ENCODE peak calls at places on chromosomes 6 and 20, in seven cellular contexts. Q is brain microvascular endothelial cell; A is CD4-positive, alpha-beta memory T cell; X is trophoblast cell; H is fibroblast of pulmonary artery; I is cardiac fibroblast; T is prostate gland. U is an unnamed sample.

GRCh38 chr20:56605597-56605996 is 23.5 kb upstream of the TFAP2C start:
- DNase-seq in Q (no peak), X (no peak), H (no peak), I (no peak), A (no peak), T (no peak), U (no peak)

GRCh38 chr6:51432481-51432880 is 613.8 kb downstream of the TFAP2B start:
- DNase-seq in T (no peak), Q (no peak), A (no peak), I (no peak), H (no peak), X (no peak), U (no peak)

GRCh38 chr6:67646550-67646949 is 988.5 kb upstream of the ADGRB3 start:
- DNase-seq in T (no peak), X (no peak), A (no peak), Q (no peak), H (no peak), I (no peak), U (no peak)

GRCh38 chr6:11493979-11494378 is 43.6 kb upstream of the TMEM170B start:
- DNase-seq in Q (no peak), H (no peak), A (no peak), T (no peak), I (peak), X (no peak), U (no peak)

GRCh38 chr20:54086444-54087134 is 16.2 kb upstream of the BCAS1 start:
- DNase-seq in Q (peak), X (peak), T (peak), I (peak), H (peak), A (no peak), U (peak)

GRCh38 chr20:19757973-19758887 is at the start of gene RIN2:
- DNase-seq in I (peak), Q (peak), H (peak), A (no peak), X (peak), T (peak), U (no peak)

GRCh38 chr6:107488875-107489635 is 862 bp upstream of the SOBP start:
- DNase-seq in Q (no peak), A (peak), H (peak), T (peak), I (peak), X (peak), U (no peak)

GRCh38 chr6:56642366-56643261 is at the start of gene DST:
- DNase-seq in H (peak), X (peak), Q (peak), I (peak), A (no peak), T (peak), U (peak)

GRCh38 chr6:149895702-149896310 is 2.1 kb downstream of the RAET1E start:
- DNase-seq in Q (peak), A (peak), T (peak), H (peak), X (no peak), I (peak), U (no peak)

GRCh38 chr20:5928831-5929715 is 21.3 kb downstream of the TRMT6 start:
- DNase-seq in Q (no peak), T (no peak), A (no peak), H (no peak), X (no peak), I (peak), U (no peak)

GRCh38 chr6:32108094-32108627 is 977 bp downstream of the TNXB start:
- DNase-seq in I (peak), A (no peak), H (peak), Q (no peak), T (no peak), X (no peak), U (no peak)

GRCh38 chr6:32108727-32109113 is 418 bp downstream of the TNXB start:
- DNase-seq in Q (no peak), X (no peak), T (no peak), I (no peak), A (no peak), H (no peak), U (no peak)

GRCh38 chr6:32109765-32110160 is 625 bp upstream of the TNXB start:
- DNase-seq in H (no peak), Q (no peak), A (no peak), T (no peak), X (no peak), I (no peak), U (no peak)

GRCh38 chr6:32110632-32111031 is 1.5 kb upstream of the TNXB start:
- DNase-seq in Q (no peak), X (no peak), I (no peak), T (no peak), H (no peak), A (no peak), U (no peak)

DNA sequence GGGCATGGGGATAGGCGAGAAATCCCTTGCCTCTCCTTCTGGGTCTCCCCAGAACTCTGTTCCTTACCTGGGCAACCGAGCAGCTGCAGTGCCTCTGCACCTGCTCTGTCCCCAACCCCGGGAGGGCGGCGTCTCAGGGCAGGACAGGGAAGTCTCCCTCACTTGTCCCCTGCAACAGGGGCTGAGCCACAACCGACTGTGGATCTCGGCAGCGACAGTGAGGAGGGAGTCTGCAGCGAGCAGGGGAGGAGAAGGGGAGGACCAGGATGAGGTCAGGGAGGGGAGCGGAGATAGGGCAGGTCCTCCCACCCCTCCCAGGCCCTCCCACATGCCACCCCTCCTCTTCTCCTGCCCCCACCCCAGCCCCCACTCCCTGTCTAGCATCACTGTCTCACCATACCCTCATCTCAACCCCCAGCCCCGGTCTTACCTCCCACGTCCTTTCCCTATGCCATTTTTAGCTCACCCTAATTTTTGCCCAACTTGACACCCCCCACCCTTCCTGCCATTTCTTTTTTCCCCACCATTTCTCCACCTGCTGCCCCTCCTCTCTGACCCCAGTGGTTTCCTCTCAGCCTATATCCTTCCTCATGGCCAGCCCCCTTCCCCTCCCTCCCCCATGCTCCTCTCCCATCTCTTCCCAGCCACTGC is at the start of gene TNXB:
- DNase-seq in H (no peak), Q (no peak), A (no peak), I (no peak), T (no peak), X (no peak), U (no peak)
- H3K4me3 ChIP-seq in H (peak), Q (no peak), A (no peak), I (no peak), T (no peak), X (no peak), U (no peak)

GRCh38 chr6:30578051-30578450 is 6.8 kb downstream of the ABCF1 start:
- DNase-seq in A (no peak), Q (no peak), T (no peak), X (no peak), H (no peak), I (no peak), U (no peak)
- H3K4me3 ChIP-seq in A (no peak), Q (no peak), T (no peak), X (no peak), H (no peak), I (no peak), U (no peak)

GRCh38 chr6:119022796-119023195 is 55.7 kb downstream of the FAM184A start:
- DNase-seq in A (no peak), I (no peak), Q (no peak), H (no peak), X (no peak), T (no peak), U (no peak)

GRCh38 chr6:119024111-119024510 is 54.4 kb downstream of the FAM184A start:
- DNase-seq in Q (no peak), T (no peak), X (no peak), A (no peak), I (no peak), H (no peak), U (no peak)

GRCh38 chr6:119025793-119026192 is 52.7 kb downstream of the FAM184A start:
- DNase-seq in X (no peak), T (no peak), A (no peak), H (no peak), I (no peak), Q (no peak), U (no peak)

GRCh38 chr6:119026822-119027221 is 51.6 kb downstream of the FAM184A start:
- DNase-seq in Q (no peak), I (no peak), X (no peak), H (no peak), A (no peak), T (no peak), U (no peak)

DNA sequence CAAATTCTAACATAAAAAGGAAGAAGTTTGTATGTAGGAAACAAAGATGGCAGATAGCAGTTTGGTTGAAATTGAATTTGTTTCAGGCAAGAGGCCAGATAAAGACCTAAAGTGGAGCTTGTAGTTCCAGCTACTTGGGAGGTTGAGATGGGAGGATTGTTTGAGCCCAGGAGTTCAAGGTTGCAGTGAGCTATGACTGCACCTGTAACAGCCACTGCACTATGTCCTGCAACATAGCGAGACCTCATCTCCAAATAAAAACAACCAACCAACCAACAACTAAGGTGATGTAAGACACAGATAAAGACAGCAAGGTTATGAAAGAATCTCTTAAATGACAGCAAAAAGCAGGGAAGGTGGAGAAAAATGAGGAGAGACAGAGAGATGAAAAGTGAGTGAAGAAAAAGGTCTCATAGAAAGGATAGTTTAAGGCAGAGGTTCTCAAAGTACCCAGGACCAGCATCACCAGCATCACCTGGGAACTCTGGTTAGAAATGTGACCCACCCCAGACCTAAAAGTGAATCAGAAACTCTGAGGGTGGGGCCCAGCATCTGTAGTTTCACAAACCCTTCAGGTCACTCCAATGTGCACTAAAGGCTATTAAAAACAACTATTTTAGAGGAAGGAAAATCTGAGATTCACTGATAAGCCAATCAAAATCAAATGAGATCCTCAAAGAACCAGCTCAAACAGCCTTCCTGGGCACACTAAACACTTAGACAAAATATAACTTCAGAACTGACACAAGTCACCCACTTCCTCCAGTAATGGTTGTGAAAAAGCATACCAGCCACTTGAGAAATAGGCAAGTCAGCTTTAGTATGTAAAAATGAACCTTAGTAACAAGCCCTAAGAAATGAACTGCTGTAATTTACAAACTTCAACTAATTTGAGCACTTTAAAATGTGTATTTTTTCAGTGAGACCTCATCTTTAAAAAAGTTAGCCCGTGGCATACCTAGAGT is 57.6 kb downstream of the FAM184A start:
- DNase-seq in Q (no peak), H (no peak), A (no peak), X (peak), T (no peak), I (no peak), U (no peak)
- H3K4me3 ChIP-seq in Q (no peak), H (no peak), A (no peak), X (no peak), T (no peak), I (no peak), U (no peak)

DNA sequence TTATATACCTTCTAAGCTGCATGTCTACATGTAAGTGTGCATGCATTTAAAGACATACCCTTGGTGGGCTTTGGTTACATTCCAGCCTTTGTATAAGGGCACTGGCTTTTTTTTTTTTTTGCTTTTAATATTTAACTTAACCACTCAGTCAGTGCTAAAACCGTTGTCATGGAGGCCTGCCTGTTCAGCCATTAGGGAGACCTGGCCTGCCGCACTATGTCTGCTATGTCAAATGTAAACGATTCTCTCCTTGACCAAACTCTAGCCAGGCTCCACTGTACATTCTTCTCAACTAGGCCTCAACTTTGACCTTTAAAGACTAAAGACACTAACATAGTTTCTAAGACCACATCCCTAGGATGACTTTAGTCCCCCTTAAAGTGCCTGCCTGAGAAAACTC is 48.7 kb upstream of the BTN3A2 start:
- DNase-seq in H (no peak), Q (no peak), I (no peak), T (no peak), A (no peak), X (no peak), U (no peak)
- H3K4me3 ChIP-seq in H (no peak), Q (no peak), I (no peak), T (no peak), A (no peak), X (no peak), U (no peak)

GRCh38 chr6:154814063-154814462 is 80.8 kb downstream of the SCAF8 start:
- DNase-seq in Q (no peak), T (no peak), H (no peak), X (no peak), I (no peak), A (no peak), U (no peak)
- H3K4me3 ChIP-seq in Q (no peak), T (no peak), H (no peak), X (no peak), I (no peak), A (no peak), U (no peak)

GRCh38 chr6:27889275-27889627 is 22.9 kb downstream of the OR2B2 start:
- DNase-seq in I (peak), H (no peak), T (no peak), Q (no peak), X (no peak), A (no peak), U (no peak)

GRCh38 chr6:27888576-27888975 is 23.6 kb downstream of the OR2B2 start:
- DNase-seq in Q (no peak), I (no peak), T (no peak), A (no peak), H (no peak), X (no peak), U (no peak)

GRCh38 chr6:27890351-27891299 is 21.6 kb downstream of the OR2B2 start:
- DNase-seq in I (peak), T (peak), A (peak), Q (peak), H (peak), X (peak), U (peak)

GRCh38 chr6:27891300-27891913 is 20.8 kb downstream of the OR2B2 start:
- DNase-seq in H (no peak), A (no peak), Q (no peak), I (no peak), X (no peak), T (no peak), U (no peak)

DNA sequence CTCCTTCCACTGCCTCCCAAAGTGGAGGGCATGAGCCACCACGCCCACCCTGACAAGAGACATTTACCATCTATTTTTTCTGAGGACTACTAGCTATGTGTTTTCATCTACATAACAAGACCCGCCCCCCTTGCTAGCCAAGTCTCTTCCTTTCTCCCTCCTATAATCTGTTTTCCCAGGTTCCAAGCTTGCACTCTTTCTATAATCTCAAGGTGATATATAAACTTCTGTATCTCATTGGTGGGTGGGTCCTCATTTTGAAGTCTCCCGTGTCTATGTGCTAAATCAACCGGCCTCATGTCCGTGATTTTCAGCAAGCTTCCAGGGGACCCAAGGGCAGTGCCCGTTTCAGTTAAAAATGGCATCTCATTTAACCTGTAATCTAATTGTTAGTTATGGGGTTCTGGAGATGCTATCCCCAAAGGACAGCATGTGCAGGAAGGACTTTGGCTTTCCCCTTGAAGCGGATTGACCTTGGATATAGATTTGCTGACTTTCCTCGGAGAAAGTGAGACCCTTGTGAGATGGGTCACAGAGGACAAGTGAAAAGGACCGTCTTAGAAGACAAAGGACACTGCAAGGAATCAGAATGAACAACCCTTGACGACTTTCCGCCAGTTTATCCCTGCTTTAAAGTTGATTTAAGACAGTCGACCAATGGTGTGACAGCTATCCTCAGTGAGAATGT is 22.4 kb downstream of the OR2B2 start:
- DNase-seq in Q (no peak), T (no peak), X (no peak), H (no peak), I (peak), A (no peak), U (no peak)
- H3K4me3 ChIP-seq in Q (peak), T (no peak), X (no peak), H (peak), I (peak), A (peak), U (peak)

U was measured in AG09309.